ENCODE peak calls at places on chromosome 11, in six cellular contexts. L is OCI-LY7, H is neural crest cell, X is GM20000, R is GM13976, P is colonic mucosa. Z is an unnamed sample.

GRCh38 chr11:2748061-2748813 is 48.4 kb upstream of the KCNQ1OT1 start:
- DNase-seq in R (no peak), L (no peak), X (no peak), H (no peak), P (no peak), Z (no peak)

GRCh38 chr11:75490221-75491181 is 35.2 kb downstream of the GDPD5 start:
- DNase-seq in L (no peak), P (no peak), R (no peak), X (no peak), H (no peak), Z (no peak)

GRCh38 chr11:95559899-95560298 is 229.7 kb downstream of the FAM76B start:
- DNase-seq in P (no peak), L (no peak), X (no peak), H (no peak), R (no peak), Z (no peak)

GRCh38 chr11:46112961-46113617 is 8.2 kb downstream of the PHF21A start:
- DNase-seq in P (peak), R (no peak), H (no peak), X (peak), L (peak), Z (no peak)

GRCh38 chr11:3989891-3990290 is 104.7 kb upstream of the RRM1 start:
- DNase-seq in P (no peak), X (no peak), L (no peak), R (peak), H (no peak), Z (no peak)

GRCh38 chr11:133947298-133947905 is 9.4 kb downstream of the IGSF9B start:
- DNase-seq in P (no peak), X (peak), R (peak), H (peak), L (no peak), Z (peak)

GRCh38 chr11:127493330-127493729 is 492.8 kb upstream of the KIRREL3 start:
- DNase-seq in R (no peak), L (peak), P (no peak), X (no peak), H (peak), Z (no peak)

GRCh38 chr11:98842187-98842586 is 178.6 kb upstream of the CNTN5 start:
- DNase-seq in P (no peak), R (no peak), X (no peak), H (no peak), L (no peak), Z (no peak)

GRCh38 chr11:128891410-128891861 is 280 bp downstream of the KCNJ5 start:
- DNase-seq in P (no peak), X (no peak), H (no peak), L (no peak), R (no peak), Z (no peak)

GRCh38 chr11:67119577-67120391 is 721 bp downstream of the KDM2A start:
- DNase-seq in R (peak), L (peak), X (peak), H (peak), P (peak), Z (peak)

GRCh38 chr11:126497581-126498109 is 142.2 kb downstream of the ST3GAL4 start:
- DNase-seq in P (no peak), L (no peak), H (no peak), R (no peak), X (no peak), Z (no peak)

GRCh38 chr11:2645779-2646118 is 54.0 kb downstream of the KCNQ1OT1 start:
- DNase-seq in R (no peak), P (no peak), L (no peak), H (no peak), X (no peak), Z (no peak)

GRCh38 chr11:118877487-118878173 is 6.1 kb upstream of the CXCR5 start:
- DNase-seq in H (no peak), X (no peak), P (no peak), L (no peak), R (no peak), Z (no peak)

GRCh38 chr11:111438846-111439520 is 59.9 kb upstream of the POU2AF1 start:
- DNase-seq in X (no peak), H (no peak), L (peak), R (peak), P (no peak), Z (no peak)

GRCh38 chr11:102494216-102494615 is 36.3 kb downstream of the MMP7 start:
- DNase-seq in X (no peak), H (no peak), P (peak), R (no peak), L (no peak), Z (no peak)

GRCh38 chr11:68340003-68340767 is 27.8 kb downstream of the LRP5 start:
- DNase-seq in R (no peak), P (no peak), H (no peak), X (peak), L (peak), Z (no peak)

GRCh38 chr11:134815404-134815803 is 403.4 kb upstream of the B3GAT1 start:
- DNase-seq in P (no peak), R (no peak), H (no peak), X (no peak), L (no peak), Z (no peak)

GRCh38 chr11:12725047-12725862 is 51.0 kb downstream of the TEAD1 start:
- DNase-seq in H (no peak), L (no peak), P (no peak), X (no peak), R (no peak), Z (no peak)

GRCh38 chr11:1088927-1089737 is 14.5 kb downstream of the MUC2 start:
- DNase-seq in P (no peak), R (no peak), L (no peak), X (no peak), H (no peak), Z (no peak)

GRCh38 chr11:47668665-47669064 is 26.3 kb upstream of the MTCH2 start:
- DNase-seq in H (no peak), P (no peak), R (no peak), X (no peak), L (no peak), Z (no peak)

GRCh38 chr11:86335131-86335768 is 33.2 kb downstream of the HIKESHI start:
- DNase-seq in H (no peak), L (no peak), P (no peak), X (no peak), R (no peak), Z (no peak)

GRCh38 chr11:1705121-1706052 is 8.4 kb downstream of the KRTAP5-6 start:
- DNase-seq in H (no peak), L (no peak), X (no peak), R (no peak), P (peak), Z (no peak)

GRCh38 chr11:86955674-86956522 is 703 bp upstream of the FZD4 start:
- DNase-seq in P (peak), X (peak), H (peak), R (peak), L (peak), Z (peak)

GRCh38 chr11:117809236-117810055 is 12.4 kb upstream of the DSCAML1 start:
- DNase-seq in P (peak), R (peak), H (peak), X (peak), L (no peak), Z (peak)

GRCh38 chr11:26268980-26269660 is 62.8 kb upstream of the ANO3 start:
- DNase-seq in L (no peak), H (no peak), X (no peak), P (no peak), R (no peak), Z (no peak)

GRCh38 chr11:34343153-34343552 is 14.7 kb downstream of the ABTB2 start:
- DNase-seq in L (no peak), R (no peak), P (no peak), H (no peak), X (no peak), Z (no peak)

GRCh38 chr11:68872216-68873003 is 30.7 kb upstream of the CPT1A start:
- DNase-seq in X (no peak), P (no peak), L (no peak), H (no peak), R (no peak), Z (no peak)

GRCh38 chr11:86360775-86361395 is 13.8 kb upstream of the CCDC81 start:
- DNase-seq in P (no peak), X (no peak), L (no peak), H (no peak), R (no peak), Z (no peak)

GRCh38 chr11:102244681-102245409 is 72.4 kb upstream of the BIRC3 start:
- DNase-seq in L (no peak), H (no peak), X (no peak), P (no peak), R (no peak), Z (no peak)

GRCh38 chr11:1301220-1302000 is 8.0 kb downstream of the TOLLIP start:
- DNase-seq in R (no peak), P (peak), H (no peak), X (no peak), L (no peak), Z (peak)

GRCh38 chr11:120409655-120410054 is 73.4 kb downstream of the ARHGEF12 start:
- DNase-seq in P (no peak), R (no peak), X (no peak), H (no peak), L (no peak), Z (no peak)

GRCh38 chr11:67282155-67282875 is 6.8 kb upstream of the ANKRD13D start:
- DNase-seq in L (no peak), H (no peak), P (no peak), X (no peak), R (no peak), Z (no peak)

GRCh38 chr11:116860303-116860702 is 22.9 kb upstream of the APOA1 start:
- DNase-seq in X (no peak), P (no peak), R (no peak), H (no peak), L (no peak), Z (no peak)

GRCh38 chr11:37907461-37908223 is 1309.6 kb upstream of the RAG2 start:
- DNase-seq in R (no peak), L (no peak), P (no peak), X (no peak), H (no peak), Z (no peak)

GRCh38 chr11:68031136-68031459 is 617 bp downstream of the NDUFS8 start:
- DNase-seq in P (no peak), X (no peak), R (no peak), H (no peak), L (no peak), Z (no peak)

GRCh38 chr11:19018901-19019300 is 41.6 kb downstream of the MRGPRX2 start:
- DNase-seq in R (no peak), L (no peak), H (peak), X (no peak), P (no peak), Z (peak)

GRCh38 chr11:43556269-43556668 is 124.3 kb upstream of the HSD17B12 start:
- DNase-seq in L (no peak), H (no peak), P (no peak), R (no peak), X (no peak), Z (no peak)

GRCh38 chr11:43558056-43558455 is 122.5 kb upstream of the HSD17B12 start:
- DNase-seq in P (no peak), L (no peak), X (no peak), R (no peak), H (no peak), Z (no peak)

GRCh38 chr11:43558556-43559127 is 121.9 kb upstream of the HSD17B12 start:
- DNase-seq in H (no peak), L (no peak), R (no peak), P (no peak), X (no peak), Z (no peak)

GRCh38 chr11:43556892-43557291 is 123.6 kb upstream of the HSD17B12 start:
- DNase-seq in X (no peak), H (no peak), L (no peak), P (no peak), R (no peak), Z (no peak)

GRCh38 chr11:43557553-43558031 is 122.9 kb upstream of the HSD17B12 start:
- DNase-seq in R (no peak), L (no peak), P (no peak), H (peak), X (no peak), Z (no peak)
- TF ChIP-seq CTCF in R (no peak), L (peak), P (no peak), H (peak), X (no peak), Z (no peak)

GRCh38 chr11:63996512-63996911 is 10.3 kb downstream of the OTUB1 start:
- DNase-seq in R (no peak), H (no peak), X (no peak), P (no peak), L (no peak), Z (no peak)

GRCh38 chr11:63991558-63991957 is 5.3 kb downstream of the OTUB1 start:
- DNase-seq in R (no peak), H (no peak), P (no peak), X (no peak), L (no peak), Z (no peak)

GRCh38 chr11:63993100-63993499 is 6.9 kb downstream of the OTUB1 start:
- DNase-seq in L (no peak), X (no peak), H (no peak), R (no peak), P (no peak), Z (no peak)

GRCh38 chr11:63997104-63997700 is 11.0 kb downstream of the OTUB1 start:
- DNase-seq in X (no peak), L (no peak), H (no peak), R (no peak), P (no peak), Z (no peak)

GRCh38 chr11:63993983-63994382 is 7.7 kb downstream of the OTUB1 start:
- DNase-seq in P (no peak), R (no peak), L (no peak), X (no peak), H (no peak), Z (no peak)
- TF ChIP-seq CTCF in P (no peak), R (no peak), L (no peak), X (no peak), H (no peak), Z (no peak)

DNA sequence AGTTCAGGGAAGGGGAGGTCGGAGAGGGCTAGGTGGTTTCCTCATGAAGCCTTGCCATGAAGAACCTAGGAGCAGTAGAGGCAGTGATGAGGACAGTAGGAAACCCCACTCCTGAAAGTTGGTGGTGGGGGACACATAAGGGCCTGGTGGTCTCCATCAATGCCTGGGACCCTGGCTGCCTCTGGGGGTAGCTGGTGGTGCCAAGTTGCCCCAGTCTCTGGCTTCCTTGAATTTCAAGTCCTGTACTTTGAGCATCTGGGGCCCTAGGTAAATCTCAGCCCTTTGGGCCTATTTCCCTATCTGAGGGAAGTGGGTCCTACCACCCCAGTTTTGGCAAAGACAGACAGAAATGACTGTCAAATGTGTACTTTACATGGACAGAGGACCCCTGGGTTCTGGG is 28.1 kb downstream of the AMPD3 start:
- DNase-seq in X (no peak), H (no peak), P (no peak), L (no peak), R (peak), Z (no peak)
- TF ChIP-seq CTCF in X (no peak), H (no peak), P (no peak), L (no peak), R (no peak), Z (no peak)

DNA sequence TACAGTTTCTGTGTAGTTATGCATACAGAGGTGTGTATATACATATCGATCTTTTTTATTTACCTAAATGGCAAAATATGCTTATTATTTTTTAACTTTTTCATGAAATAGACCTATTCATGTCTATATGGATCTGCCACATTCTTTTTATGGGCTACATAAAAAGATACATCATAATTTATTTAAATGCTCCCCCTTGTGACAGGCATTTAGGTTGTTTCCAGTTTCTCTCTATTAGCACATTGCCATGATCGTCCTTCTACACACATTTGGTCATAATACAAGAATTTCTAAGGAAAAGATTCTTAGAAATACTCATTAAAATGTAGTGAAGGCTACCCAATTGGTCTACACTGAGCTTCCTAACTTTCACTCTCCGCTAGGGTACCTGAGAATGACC is 1067.4 kb downstream of the OPCML start:
- DNase-seq in H (no peak), P (no peak), L (no peak), X (no peak), R (no peak), Z (no peak)
- TF ChIP-seq CTCF in H (no peak), P (no peak), L (no peak), X (no peak), R (no peak), Z (no peak)

GRCh38 chr11:123357990-123358827 is 71.9 kb upstream of the GRAMD1B start:
- DNase-seq in H (peak), L (no peak), P (no peak), R (peak), X (peak), Z (peak)
- TF ChIP-seq CTCF in H (no peak), L (no peak), P (no peak), R (peak), X (no peak), Z (no peak)

DNA sequence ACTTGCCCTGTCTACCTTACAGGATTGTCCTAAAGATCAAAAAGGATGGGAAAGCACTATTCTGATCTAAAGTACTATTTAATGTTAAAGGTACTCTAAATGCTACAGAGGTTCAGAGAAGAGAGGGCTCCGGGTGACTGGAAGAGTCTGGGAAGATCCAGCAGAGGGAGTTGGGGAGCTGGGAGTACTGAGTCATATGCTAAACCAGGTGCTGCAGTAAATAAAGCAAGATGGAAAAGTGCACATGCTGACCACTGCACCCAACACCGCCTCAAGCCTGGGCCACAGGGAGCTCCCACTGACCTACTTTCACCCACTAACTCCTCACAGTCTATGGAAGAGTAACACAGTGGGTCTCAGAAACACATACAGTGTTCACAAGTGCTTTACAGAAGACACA is 49.3 kb downstream of the WT1 start:
- DNase-seq in L (no peak), P (peak), X (peak), H (no peak), R (no peak), Z (no peak)
- TF ChIP-seq CTCF in L (peak), P (no peak), X (no peak), H (peak), R (no peak), Z (no peak)

GRCh38 chr11:33128739-33129138 is 32.5 kb downstream of the CSTF3 start:
- DNase-seq in X (no peak), L (no peak), P (no peak), H (no peak), R (no peak), Z (no peak)
- TF ChIP-seq CTCF in X (no peak), L (no peak), P (no peak), H (no peak), R (no peak), Z (no peak)